ENCODE peak calls at places on chromosomes 11 and 22, in seven cellular contexts. One of them, this sample, is unnamed.
A peak's percentile ranks its signal among the peaks of the same experiment; 100 is the strongest.

GRCh38 chr11:92048415-92048814 is 176.2 kb upstream of the FAT3 start:
- DNase-seq in fibroblast of gingiva: no peak
- DNase-seq in neural crest cell: no peak
- DNase-seq in posterior vena cava: no peak
- DNase-seq in dermis microvascular lymphatic vessel endothelial cell: no peak
- DNase-seq in GM12892: no peak
- DNase-seq in esophagus squamous epithelium: no peak
- DNase-seq in this sample: no peak

GRCh38 chr22:28017859-28018258 is 98.8 kb upstream of the PITPNB start:
- DNase-seq in fibroblast of gingiva: no peak
- DNase-seq in esophagus squamous epithelium: no peak
- DNase-seq in dermis microvascular lymphatic vessel endothelial cell: no peak
- DNase-seq in posterior vena cava: peak; percentile 54
- DNase-seq in neural crest cell: no peak
- DNase-seq in GM12892: no peak
- DNase-seq in this sample: peak; percentile 86

GRCh38 chr11:57637626-57638004 is 12.1 kb downstream of the YPEL4 start:
- DNase-seq in posterior vena cava: no peak
- DNase-seq in esophagus squamous epithelium: no peak
- DNase-seq in dermis microvascular lymphatic vessel endothelial cell: no peak
- DNase-seq in neural crest cell: peak; percentile 58
- DNase-seq in fibroblast of gingiva: no peak
- DNase-seq in GM12892: no peak
- DNase-seq in this sample: no peak

GRCh38 chr11:113805640-113806039 is 26.0 kb downstream of the CLDN25 start:
- DNase-seq in fibroblast of gingiva: no peak
- DNase-seq in GM12892: no peak
- DNase-seq in dermis microvascular lymphatic vessel endothelial cell: no peak
- DNase-seq in posterior vena cava: no peak
- DNase-seq in neural crest cell: no peak
- DNase-seq in esophagus squamous epithelium: no peak
- DNase-seq in this sample: no peak

GRCh38 chr22:31436132-31436531 is 36.7 kb downstream of the DRG1 start:
- DNase-seq in dermis microvascular lymphatic vessel endothelial cell: no peak
- DNase-seq in neural crest cell: no peak
- DNase-seq in GM12892: no peak
- DNase-seq in fibroblast of gingiva: peak; percentile 81
- DNase-seq in posterior vena cava: no peak
- DNase-seq in esophagus squamous epithelium: no peak
- DNase-seq in this sample: no peak

GRCh38 chr22:48720662-48721393 is 1106.8 kb downstream of the BRD1 start:
- DNase-seq in fibroblast of gingiva: no peak
- DNase-seq in dermis microvascular lymphatic vessel endothelial cell: no peak
- DNase-seq in esophagus squamous epithelium: no peak
- DNase-seq in neural crest cell: no peak
- DNase-seq in GM12892: no peak
- DNase-seq in posterior vena cava: peak; percentile 67
- DNase-seq in this sample: no peak

GRCh38 chr11:57224537-57224936 is 12.5 kb downstream of the APLNR start:
- DNase-seq in GM12892: no peak
- DNase-seq in neural crest cell: no peak
- DNase-seq in dermis microvascular lymphatic vessel endothelial cell: no peak
- DNase-seq in esophagus squamous epithelium: no peak
- DNase-seq in posterior vena cava: no peak
- DNase-seq in fibroblast of gingiva: no peak
- DNase-seq in this sample: no peak

GRCh38 chr11:45457649-45458048 is 171.5 kb upstream of the SYT13 start:
- DNase-seq in esophagus squamous epithelium: no peak
- DNase-seq in dermis microvascular lymphatic vessel endothelial cell: no peak
- DNase-seq in neural crest cell: no peak
- DNase-seq in GM12892: no peak
- DNase-seq in posterior vena cava: no peak
- DNase-seq in fibroblast of gingiva: peak; percentile 79
- DNase-seq in this sample: no peak

GRCh38 chr11:69297926-69298777 is 4.2 kb downstream of the MYEOV start:
- DNase-seq in dermis microvascular lymphatic vessel endothelial cell: peak; percentile 64
- DNase-seq in esophagus squamous epithelium: peak; percentile 45
- DNase-seq in neural crest cell: no peak
- DNase-seq in fibroblast of gingiva: peak; percentile 83
- DNase-seq in GM12892: peak; percentile 80
- DNase-seq in posterior vena cava: peak; percentile 94
- DNase-seq in this sample: no peak

GRCh38 chr22:35021166-35021565 is 44.8 kb upstream of the ISX start:
- DNase-seq in fibroblast of gingiva: no peak
- DNase-seq in posterior vena cava: no peak
- DNase-seq in neural crest cell: no peak
- DNase-seq in esophagus squamous epithelium: no peak
- DNase-seq in dermis microvascular lymphatic vessel endothelial cell: no peak
- DNase-seq in GM12892: no peak
- DNase-seq in this sample: no peak

GRCh38 chr22:27668828-27669797 is 132.4 kb downstream of the MN1 start:
- DNase-seq in fibroblast of gingiva: no peak
- DNase-seq in neural crest cell: no peak
- DNase-seq in dermis microvascular lymphatic vessel endothelial cell: peak; percentile 36
- DNase-seq in posterior vena cava: no peak
- DNase-seq in GM12892: no peak
- DNase-seq in esophagus squamous epithelium: no peak
- DNase-seq in this sample: no peak

GRCh38 chr22:37741312-37741795 is 44.5 kb downstream of the TRIOBP start:
- DNase-seq in dermis microvascular lymphatic vessel endothelial cell: no peak
- DNase-seq in neural crest cell: no peak
- DNase-seq in esophagus squamous epithelium: no peak
- DNase-seq in GM12892: no peak
- DNase-seq in fibroblast of gingiva: peak; percentile 95
- DNase-seq in posterior vena cava: peak; percentile 93
- DNase-seq in this sample: no peak

GRCh38 chr22:46149493-46149997 is 781 bp upstream of the PPARA start:
- DNase-seq in neural crest cell: no peak
- DNase-seq in posterior vena cava: peak; percentile 86
- DNase-seq in fibroblast of gingiva: no peak
- DNase-seq in esophagus squamous epithelium: no peak
- DNase-seq in GM12892: no peak
- DNase-seq in dermis microvascular lymphatic vessel endothelial cell: no peak
- DNase-seq in this sample: peak; percentile 91

GRCh38 chr11:46649180-46649738 is 31.9 kb downstream of the ATG13 start:
- DNase-seq in dermis microvascular lymphatic vessel endothelial cell: no peak
- DNase-seq in neural crest cell: no peak
- DNase-seq in GM12892: no peak
- DNase-seq in posterior vena cava: peak; percentile 76
- DNase-seq in fibroblast of gingiva: peak; percentile 93
- DNase-seq in esophagus squamous epithelium: no peak
- DNase-seq in this sample: no peak

This sample was measured in mesenteric fat pad.